ENCODE peak calls at places on chromosomes 6 and 20, in six cellular contexts. One of them, this sample, is unnamed.

GRCh38 chr6:142568857-142569597 is 267.2 kb downstream of the ADGRG6 start:
- DNase-seq in HepG2: no peak
- DNase-seq in K562: no peak
- DNase-seq in GM12878: no peak
- DNase-seq in H1: no peak
- DNase-seq in HCT116: no peak
- DNase-seq in this sample: peak

GRCh38 chr20:41601742-41602141 is 16.4 kb downstream of the CHD6 start:
- DNase-seq in K562: no peak
- DNase-seq in H1: no peak
- DNase-seq in HepG2: no peak
- DNase-seq in HCT116: no peak
- DNase-seq in GM12878: no peak
- DNase-seq in this sample: no peak

GRCh38 chr6:137641474-137642077 is 147.4 kb upstream of the OLIG3 start:
- DNase-seq in H1: peak
- DNase-seq in GM12878: no peak
- DNase-seq in HCT116: peak
- DNase-seq in HepG2: peak
- DNase-seq in K562: peak
- DNase-seq in this sample: peak

GRCh38 chr20:43448748-43449535 is 8.8 kb upstream of the SRSF6 start:
- DNase-seq in GM12878: peak
- DNase-seq in HCT116: peak
- DNase-seq in HepG2: peak
- DNase-seq in K562: peak
- DNase-seq in H1: no peak
- DNase-seq in this sample: peak

GRCh38 chr6:134170844-134171243 is 118.4 kb upstream of the SLC2A12 start:
- DNase-seq in GM12878: no peak
- DNase-seq in H1: no peak
- DNase-seq in K562: peak
- DNase-seq in HCT116: no peak
- DNase-seq in HepG2: no peak
- DNase-seq in this sample: peak

GRCh38 chr6:47047097-47047478 is 5.0 kb upstream of the ADGRF1 start:
- DNase-seq in HepG2: no peak
- DNase-seq in GM12878: no peak
- DNase-seq in H1: no peak
- DNase-seq in HCT116: no peak
- DNase-seq in K562: no peak
- DNase-seq in this sample: no peak

GRCh38 chr20:41526327-41526726 is 91.8 kb downstream of the CHD6 start:
- DNase-seq in HepG2: no peak
- DNase-seq in GM12878: no peak
- DNase-seq in H1: no peak
- DNase-seq in HCT116: no peak
- DNase-seq in K562: no peak
- DNase-seq in this sample: no peak

GRCh38 chr6:6218246-6219085 is 102.0 kb downstream of the F13A1 start:
- DNase-seq in GM12878: no peak
- DNase-seq in K562: no peak
- DNase-seq in H1: no peak
- DNase-seq in HCT116: no peak
- DNase-seq in HepG2: no peak
- DNase-seq in this sample: no peak

GRCh38 chr6:112235956-112236355 is 18.4 kb downstream of the LAMA4 start:
- DNase-seq in HCT116: no peak
- DNase-seq in H1: no peak
- DNase-seq in HepG2: no peak
- DNase-seq in K562: no peak
- DNase-seq in GM12878: no peak
- DNase-seq in this sample: peak

GRCh38 chr20:51457281-51457932 is 85.1 kb downstream of the NFATC2 start:
- DNase-seq in HCT116: peak
- DNase-seq in GM12878: no peak
- DNase-seq in H1: no peak
- DNase-seq in K562: no peak
- DNase-seq in HepG2: no peak
- DNase-seq in this sample: peak

GRCh38 chr6:14706378-14706929 is 539.4 kb upstream of the JARID2 start:
- DNase-seq in HepG2: no peak
- DNase-seq in K562: peak
- DNase-seq in HCT116: peak
- DNase-seq in GM12878: no peak
- DNase-seq in H1: no peak
- DNase-seq in this sample: peak

GRCh38 chr6:132130530-132131298 is 179.5 kb upstream of the CCN2 start:
- DNase-seq in K562: no peak
- DNase-seq in HepG2: no peak
- DNase-seq in GM12878: no peak
- DNase-seq in H1: no peak
- DNase-seq in HCT116: no peak
- DNase-seq in this sample: peak

GRCh38 chr6:162264581-162264980 is 463.0 kb downstream of the PRKN start:
- DNase-seq in H1: no peak
- DNase-seq in K562: no peak
- DNase-seq in GM12878: no peak
- DNase-seq in HepG2: no peak
- DNase-seq in HCT116: no peak
- DNase-seq in this sample: no peak

GRCh38 chr6:13624871-13625288 is 9.7 kb downstream of the NOL7 start:
- DNase-seq in K562: peak
- DNase-seq in HepG2: peak
- DNase-seq in GM12878: no peak
- DNase-seq in HCT116: peak
- DNase-seq in H1: peak
- DNase-seq in this sample: peak

GRCh38 chr20:32626859-32627636 is 41.9 kb upstream of the NOL4L start:
- DNase-seq in K562: no peak
- DNase-seq in HepG2: no peak
- DNase-seq in HCT116: no peak
- DNase-seq in GM12878: no peak
- DNase-seq in H1: no peak
- DNase-seq in this sample: no peak

GRCh38 chr6:129251669-129252376 is 368.9 kb downstream of the LAMA2 start:
- DNase-seq in GM12878: peak
- DNase-seq in HCT116: peak
- DNase-seq in HepG2: peak
- DNase-seq in H1: peak
- DNase-seq in K562: peak
- DNase-seq in this sample: peak

GRCh38 chr6:161507375-161507774 is 233.5 kb upstream of the AGPAT4 start:
- DNase-seq in HCT116: no peak
- DNase-seq in K562: no peak
- DNase-seq in GM12878: no peak
- DNase-seq in H1: no peak
- DNase-seq in HepG2: no peak
- DNase-seq in this sample: no peak

GRCh38 chr6:161444464-161444863 is 170.6 kb upstream of the AGPAT4 start:
- DNase-seq in H1: no peak
- DNase-seq in GM12878: no peak
- DNase-seq in K562: peak
- DNase-seq in HCT116: no peak
- DNase-seq in HepG2: no peak
- DNase-seq in this sample: peak

GRCh38 chr6:79467716-79468115 is 69.5 kb downstream of the LCA5 start:
- DNase-seq in H1: no peak
- DNase-seq in HCT116: no peak
- DNase-seq in HepG2: peak
- DNase-seq in GM12878: no peak
- DNase-seq in K562: no peak
- DNase-seq in this sample: peak
- TF ChIP-seq CEBPB in H1: no peak
- TF ChIP-seq CEBPB in HCT116: no peak
- TF ChIP-seq CEBPB in HepG2: no peak
- TF ChIP-seq CEBPB in GM12878: no peak
- TF ChIP-seq CEBPB in K562: peak
- TF ChIP-seq CEBPB in this sample: no peak

DNA sequence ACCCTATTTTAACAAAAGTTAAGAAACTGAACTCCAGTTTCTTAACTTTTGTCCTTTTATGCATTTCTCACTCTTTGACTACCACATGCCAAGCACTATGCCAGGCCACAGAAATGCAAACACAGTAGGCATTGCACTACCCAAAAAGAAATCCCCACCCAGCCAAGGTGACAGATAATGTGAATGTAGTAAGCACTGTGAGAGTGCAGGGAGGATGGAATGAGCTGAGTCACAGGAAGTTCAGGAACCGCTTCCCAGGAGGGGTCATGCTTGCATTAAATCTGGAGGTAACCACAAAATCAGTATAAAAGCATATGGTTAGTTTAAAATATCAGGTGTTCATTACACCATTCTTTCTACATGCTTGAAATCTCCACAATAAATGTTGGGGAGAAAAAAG is 20.1 kb upstream of the FAM83C start:
- DNase-seq in GM12878: peak
- DNase-seq in HCT116: peak
- DNase-seq in H1: no peak
- DNase-seq in K562: no peak
- DNase-seq in HepG2: peak
- DNase-seq in this sample: peak
- H2AFZ ChIP-seq in GM12878: no peak
- H2AFZ ChIP-seq in HCT116: no peak
- H2AFZ ChIP-seq in H1: no peak
- H2AFZ ChIP-seq in K562: no peak
- H2AFZ ChIP-seq in HepG2: no peak
- H2AFZ ChIP-seq in this sample: no peak

DNA sequence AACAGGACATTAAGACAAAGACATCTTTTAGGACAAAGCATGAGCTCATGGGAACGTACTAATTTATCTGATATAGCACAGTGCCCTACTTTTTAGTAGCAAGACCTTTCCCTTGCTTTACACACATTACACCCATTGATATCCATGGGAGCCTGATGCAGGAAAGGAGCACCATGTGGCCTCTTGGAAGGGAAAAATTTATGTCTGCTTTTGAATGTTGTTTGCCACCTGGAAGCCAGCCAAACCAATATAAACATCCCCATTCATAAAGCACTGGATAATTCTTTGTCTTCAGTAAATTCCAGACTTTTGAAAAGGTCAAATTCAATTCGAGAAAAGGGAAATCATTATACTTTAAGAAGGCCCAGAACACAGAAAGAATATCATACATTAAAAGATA is 152.3 kb upstream of the BEND6 start:
- DNase-seq in HCT116: no peak
- DNase-seq in HepG2: peak
- DNase-seq in K562: no peak
- DNase-seq in H1: no peak
- DNase-seq in GM12878: no peak
- DNase-seq in this sample: peak
- TF ChIP-seq CEBPB in HCT116: no peak
- TF ChIP-seq CEBPB in HepG2: no peak
- TF ChIP-seq CEBPB in K562: no peak
- TF ChIP-seq CEBPB in H1: no peak
- TF ChIP-seq CEBPB in GM12878: no peak
- TF ChIP-seq CEBPB in this sample: no peak

GRCh38 chr6:84019171-84019570 is 14.4 kb upstream of the MRAP2 start:
- DNase-seq in HepG2: no peak
- DNase-seq in H1: no peak
- DNase-seq in HCT116: no peak
- DNase-seq in GM12878: no peak
- DNase-seq in K562: no peak
- DNase-seq in this sample: no peak
- H2AFZ ChIP-seq in HepG2: no peak
- H2AFZ ChIP-seq in H1: peak
- H2AFZ ChIP-seq in HCT116: no peak
- H2AFZ ChIP-seq in GM12878: no peak
- H2AFZ ChIP-seq in K562: no peak
- H2AFZ ChIP-seq in this sample: no peak

GRCh38 chr20:49635171-49635570 is 67.2 kb upstream of the PTGIS start:
- DNase-seq in HepG2: no peak
- DNase-seq in GM12878: no peak
- DNase-seq in H1: no peak
- DNase-seq in K562: no peak
- DNase-seq in HCT116: no peak
- DNase-seq in this sample: no peak
- TF ChIP-seq CEBPB in HepG2: no peak
- TF ChIP-seq CEBPB in GM12878: no peak
- TF ChIP-seq CEBPB in H1: no peak
- TF ChIP-seq CEBPB in K562: no peak
- TF ChIP-seq CEBPB in HCT116: no peak
- TF ChIP-seq CEBPB in this sample: no peak

DNA sequence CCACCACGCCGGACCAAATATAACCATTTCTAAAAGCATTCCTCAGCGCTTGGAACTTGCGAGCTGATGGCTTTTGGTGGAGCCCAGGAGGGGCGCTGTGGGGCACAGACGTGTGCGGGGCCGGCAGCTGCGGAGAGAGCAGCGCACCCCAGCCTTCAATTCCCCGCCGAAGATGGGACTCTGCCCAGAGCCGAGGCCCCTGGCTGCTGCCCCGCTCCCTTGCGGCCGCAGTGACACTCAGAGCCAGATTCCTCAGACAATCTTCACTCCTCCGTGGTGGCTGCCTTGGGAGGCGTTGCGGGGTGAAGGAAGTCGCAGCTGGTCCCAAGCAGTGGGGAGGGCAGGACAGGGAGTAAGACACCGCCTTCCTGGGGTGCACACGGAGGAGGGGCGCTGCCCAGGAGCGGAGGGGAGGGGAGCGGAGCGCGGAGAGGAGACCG is 87.7 kb downstream of the TMEM242 start:
- DNase-seq in GM12878: no peak
- DNase-seq in HepG2: peak
- DNase-seq in H1: peak
- DNase-seq in K562: no peak
- DNase-seq in HCT116: no peak
- DNase-seq in this sample: peak
- H2AFZ ChIP-seq in GM12878: peak
- H2AFZ ChIP-seq in HepG2: no peak
- H2AFZ ChIP-seq in H1: peak
- H2AFZ ChIP-seq in K562: no peak
- H2AFZ ChIP-seq in HCT116: no peak
- H2AFZ ChIP-seq in this sample: peak

DNA sequence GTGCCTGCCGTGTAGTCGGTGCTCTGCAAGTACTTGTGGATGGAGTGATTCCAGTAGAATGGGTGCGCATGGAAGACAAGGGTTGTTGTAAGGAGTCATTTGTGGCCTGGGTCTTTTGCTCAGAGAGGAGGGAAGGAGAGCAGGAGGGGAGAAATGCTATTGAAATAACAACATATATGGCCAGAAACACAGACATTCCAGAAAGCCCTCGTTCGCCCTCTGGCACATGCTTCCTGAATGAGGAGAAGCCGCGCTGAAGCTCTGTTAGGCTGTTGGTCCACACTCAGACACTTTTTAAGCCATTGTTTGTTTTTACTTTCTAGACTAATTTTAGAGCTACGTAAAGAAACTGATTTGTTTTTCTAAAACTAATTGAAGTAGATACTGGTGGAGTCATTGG is 107.4 kb downstream of the RPP40 start:
- DNase-seq in GM12878: no peak
- DNase-seq in H1: no peak
- DNase-seq in K562: no peak
- DNase-seq in HCT116: no peak
- DNase-seq in HepG2: no peak
- DNase-seq in this sample: no peak
- TF ChIP-seq CEBPB in GM12878: no peak
- TF ChIP-seq CEBPB in H1: no peak
- TF ChIP-seq CEBPB in K562: no peak
- TF ChIP-seq CEBPB in HCT116: no peak
- TF ChIP-seq CEBPB in HepG2: no peak
- TF ChIP-seq CEBPB in this sample: no peak